ENCODE peak calls at places on chromosomes 2 and 18, in four cellular contexts. O is HCT116, N is tibial artery, T is AG04450. Z is an unnamed sample.

GRCh38 chr2:46645681-46646162 is 166.4 kb downstream of the TMEM247 start:
- DNase-seq in O (no peak), N (no peak), T (peak), Z (no peak)

GRCh38 chr2:38856165-38856564 is 19.6 kb downstream of the DHX57 start:
- DNase-seq in O (no peak), N (no peak), T (peak), Z (no peak)

GRCh38 chr2:119283873-119284331 is 60.3 kb downstream of the STEAP3 start:
- DNase-seq in O (no peak), N (peak), T (no peak), Z (peak)

GRCh38 chr2:196170202-196170680 is 1.1 kb downstream of the STK17B start:
- DNase-seq in O (no peak), N (no peak), T (peak), Z (peak)

GRCh38 chr2:227482638-227483340 is 10.8 kb downstream of the AGFG1 start:
- DNase-seq in O (no peak), N (no peak), T (no peak), Z (no peak)

GRCh38 chr2:176120369-176121307 is 1.9 kb upstream of the HOXD9 start:
- DNase-seq in O (no peak), N (no peak), T (no peak), Z (no peak)

GRCh38 chr2:209536363-209536762 is 112.5 kb downstream of the MAP2 start:
- DNase-seq in O (no peak), N (no peak), T (no peak), Z (no peak)

GRCh38 chr2:72147303-72147970 is at the start of gene CYP26B1:
- DNase-seq in O (no peak), N (peak), T (no peak), Z (no peak)

GRCh38 chr2:8395718-8396117 is 286.1 kb upstream of the ID2 start:
- DNase-seq in O (no peak), N (no peak), T (no peak), Z (no peak)

GRCh38 chr2:214577769-214578168 is 166.9 kb downstream of the VWC2L start:
- DNase-seq in O (no peak), N (no peak), T (no peak), Z (no peak)

GRCh38 chr18:10051877-10052631 is 138.2 kb downstream of the VAPA start:
- DNase-seq in O (no peak), N (peak), T (peak), Z (peak)

GRCh38 chr18:43665239-43665788 is 388.0 kb upstream of the SYT4 start:
- DNase-seq in O (no peak), N (no peak), T (peak), Z (no peak)

GRCh38 chr18:35441857-35442595 is 55.7 kb downstream of the INO80C start:
- DNase-seq in O (no peak), N (no peak), T (no peak), Z (no peak)

GRCh38 chr18:58195278-58195721 is 151.3 kb downstream of the NEDD4L start:
- DNase-seq in O (no peak), N (no peak), T (no peak), Z (no peak)

GRCh38 chr2:189088566-189089225 is 90.9 kb downstream of the COL5A2 start:
- DNase-seq in O (no peak), N (no peak), T (no peak), Z (no peak)
- H3K27ac ChIP-seq in O (no peak), N (no peak), T (no peak), Z (no peak)

DNA sequence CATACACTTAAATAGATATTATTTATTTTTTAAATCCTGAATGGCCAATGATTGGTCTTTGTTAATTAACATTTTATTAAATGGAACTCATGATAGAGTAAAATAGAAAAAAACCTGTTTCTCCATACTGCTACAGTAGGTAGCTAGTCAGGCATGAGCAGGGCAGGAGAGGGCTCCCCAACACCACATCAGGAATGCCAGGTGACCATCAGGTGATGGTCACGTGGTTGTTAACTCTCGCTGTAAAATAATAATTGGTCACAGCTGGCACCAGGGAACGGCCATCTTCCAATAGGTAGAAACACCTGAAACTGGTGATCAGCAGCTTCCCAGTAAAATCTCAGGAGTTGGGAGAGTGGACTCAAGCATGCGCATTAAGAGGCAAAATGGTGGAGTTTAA is 172.2 kb downstream of the MEIS1 start:
- DNase-seq in O (no peak), N (no peak), T (no peak), Z (no peak)
- TF ChIP-seq CTCF in O (no peak), N (no peak), T (no peak), Z (no peak)

GRCh38 chr2:120341977-120342376 is 4.0 kb upstream of the INHBB start:
- DNase-seq in O (no peak), N (no peak), T (no peak), Z (no peak)

GRCh38 chr2:120342451-120342850 is 3.5 kb upstream of the INHBB start:
- DNase-seq in O (no peak), N (no peak), T (no peak), Z (no peak)

GRCh38 chr2:120344214-120344990 is 1.5 kb upstream of the INHBB start:
- DNase-seq in O (no peak), N (peak), T (no peak), Z (no peak)

GRCh38 chr2:120343100-120343432 is 2.9 kb upstream of the INHBB start:
- DNase-seq in O (no peak), N (no peak), T (no peak), Z (no peak)

DNA sequence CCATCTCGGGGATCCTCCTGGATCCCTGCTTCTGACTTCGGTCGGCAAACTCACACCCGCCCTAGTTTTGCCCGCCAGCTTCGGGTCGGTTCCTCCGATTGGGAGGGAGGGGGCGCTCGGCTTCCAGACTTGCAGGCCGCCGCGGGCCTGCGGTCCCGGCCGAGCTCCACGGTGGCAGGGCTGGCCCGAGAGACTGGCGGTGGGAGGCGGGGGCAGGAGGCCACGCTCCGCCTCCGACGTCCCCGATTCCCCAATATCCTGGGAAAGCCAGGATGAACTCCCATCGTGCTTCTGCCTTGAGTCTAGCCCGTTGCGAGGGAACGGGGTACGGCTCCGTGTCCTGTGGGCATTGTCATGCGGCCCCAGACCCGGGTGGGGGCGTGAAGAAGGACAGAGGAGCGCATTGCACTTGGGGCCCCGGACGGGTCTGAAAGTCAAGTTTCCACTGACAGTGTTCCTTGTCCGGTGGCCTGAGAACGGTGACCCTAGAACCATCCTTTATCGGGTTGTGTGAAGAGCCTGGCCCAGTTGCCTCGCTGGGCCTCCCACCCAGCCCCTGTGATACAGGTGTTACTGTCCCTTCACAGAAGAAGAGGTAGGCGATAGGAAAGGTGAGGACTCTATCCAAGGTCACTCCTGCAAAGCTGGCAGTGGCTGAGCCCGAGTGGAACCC is 2.4 kb upstream of the INHBB start:
- DNase-seq in O (peak), N (peak), T (peak), Z (peak)
- H3K4me3 ChIP-seq in O (peak), N (peak), T (no peak), Z (peak)

GRCh38 chr2:238285653-238286082 is 2.7 kb downstream of the PER2 start:
- DNase-seq in O (no peak), N (peak), T (peak), Z (peak)
- H3K27ac ChIP-seq in O (no peak), N (peak), T (peak), Z (peak)

GRCh38 chr2:166417669-166418068 is 41.9 kb upstream of the SCN9A start:
- DNase-seq in O (peak), N (no peak), T (no peak), Z (no peak)

GRCh38 chr2:166424841-166425240 is 49.1 kb upstream of the SCN9A start:
- DNase-seq in O (no peak), N (no peak), T (no peak), Z (no peak)

GRCh38 chr2:166418853-166419615 is 43.3 kb upstream of the SCN9A start:
- DNase-seq in O (no peak), N (no peak), T (no peak), Z (no peak)

GRCh38 chr2:166419616-166419934 is 43.8 kb upstream of the SCN9A start:
- DNase-seq in O (peak), N (no peak), T (peak), Z (no peak)
- TF ChIP-seq CTCF in O (peak), N (no peak), T (peak), Z (no peak)

DNA sequence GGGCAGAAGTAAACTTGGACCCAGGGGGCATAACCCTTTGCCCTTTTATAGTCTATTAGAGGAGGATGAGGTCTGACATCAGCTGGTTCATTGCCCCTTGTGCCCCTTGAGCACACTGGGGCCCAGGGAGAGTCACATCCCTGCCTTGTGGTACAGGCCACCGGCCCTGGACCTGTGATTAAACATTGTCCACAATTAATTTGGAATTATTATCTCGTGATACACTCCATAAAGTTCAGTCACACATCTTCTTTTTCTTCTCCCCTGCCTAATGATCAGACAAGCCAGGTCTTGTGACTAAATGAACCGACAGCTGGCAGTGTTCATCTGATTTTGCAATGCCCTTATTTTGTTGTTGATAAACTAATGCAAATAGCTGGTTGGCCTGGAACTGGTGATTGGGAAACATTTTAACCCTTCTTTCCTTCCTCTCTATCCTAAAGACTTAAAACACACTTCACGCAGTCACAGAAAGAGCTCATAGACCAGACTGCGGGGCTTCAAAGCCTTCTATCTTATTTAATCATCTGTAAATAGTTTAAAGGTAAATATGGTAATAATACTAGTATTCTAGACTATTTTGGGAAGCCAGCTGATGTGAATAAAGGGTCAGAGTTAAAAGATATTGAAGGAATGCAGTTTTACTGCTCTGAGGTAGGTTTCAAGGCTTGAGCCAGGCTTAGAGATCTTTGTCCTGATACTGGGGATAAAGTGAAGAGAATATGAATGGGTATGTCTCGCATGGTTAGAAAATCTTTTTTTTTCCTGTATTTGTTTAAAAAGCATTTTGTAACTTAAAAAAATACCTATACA is 13.4 kb downstream of the IL1R1 start:
- DNase-seq in O (no peak), N (no peak), T (no peak), Z (peak)
- H3K4me3 ChIP-seq in O (no peak), N (no peak), T (no peak), Z (no peak)

DNA sequence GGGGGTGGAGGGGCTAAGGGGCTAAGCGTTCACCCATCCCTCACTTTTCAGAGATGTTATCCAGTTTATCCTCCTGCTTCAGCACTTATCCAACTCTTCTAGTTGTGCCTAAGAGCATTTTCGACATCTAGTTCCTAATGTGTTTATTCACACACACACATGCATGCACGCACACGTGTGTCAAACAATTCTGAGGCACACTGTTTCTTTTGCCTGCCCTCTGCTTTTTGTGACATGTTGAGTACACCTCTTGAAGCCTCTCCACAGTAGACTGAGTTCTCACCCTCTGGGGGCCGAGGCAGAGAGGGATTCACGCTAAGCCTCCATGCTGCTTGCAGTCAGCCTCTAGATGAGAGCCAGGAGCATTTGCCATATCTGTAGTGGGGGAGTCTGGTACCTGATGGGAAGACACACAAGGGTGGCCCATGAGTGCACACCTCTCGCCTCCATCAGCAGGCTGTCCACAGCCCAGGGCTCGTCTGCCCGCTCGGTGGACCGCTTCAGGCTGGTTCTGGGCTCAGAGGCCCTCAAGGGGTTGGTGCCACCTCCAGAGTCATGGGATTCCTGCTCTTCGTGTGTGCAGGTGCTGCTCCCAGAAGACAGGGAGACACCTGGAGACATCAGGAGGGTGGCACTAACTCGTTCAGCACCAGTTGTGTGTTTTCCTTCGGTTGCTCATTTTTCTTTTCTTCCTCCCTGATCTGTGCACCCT is 11.9 kb downstream of the TWIST2 start:
- DNase-seq in O (no peak), N (no peak), T (no peak), Z (no peak)
- H3K27ac ChIP-seq in O (no peak), N (no peak), T (no peak), Z (no peak)

DNA sequence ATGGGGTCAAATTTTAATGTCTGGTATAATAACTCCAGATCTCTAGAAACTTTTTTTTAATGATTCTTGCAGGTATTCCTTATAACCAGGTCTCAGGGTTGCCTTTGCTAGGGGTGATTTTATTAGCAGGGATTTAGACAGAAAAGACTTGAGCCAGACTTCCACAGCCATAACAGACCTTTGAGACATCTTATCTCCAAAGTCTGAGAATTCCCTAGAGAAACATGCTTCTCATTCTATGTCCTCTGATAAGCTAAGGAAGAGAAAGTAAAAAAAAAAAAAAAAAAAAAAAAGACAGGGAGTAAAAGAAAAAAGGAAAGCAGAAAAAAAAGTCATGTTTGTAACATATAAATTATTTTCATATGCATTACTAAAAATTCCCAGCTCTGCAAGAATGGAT is 153.9 kb downstream of the COL6A3 start:
- DNase-seq in O (no peak), N (no peak), T (no peak), Z (no peak)
- TF ChIP-seq CTCF in O (no peak), N (no peak), T (no peak), Z (no peak)